ENCODE peak calls at places on chromosome 14, in ten cellular contexts. One of them, this sample, is unnamed.

GRCh38 chr14:77682158-77682553 is 25.7 kb downstream of the ALKBH1 start:
- DNase-seq in lower lobe of right lung: no peak
- DNase-seq in fibroblast of the conjunctiva: no peak
- DNase-seq in pons: no peak
- DNase-seq in stimulated activated naive CD8-positive, alpha-beta T cell treated with anti-CD3 and anti-CD28 coated beads, Interleukin-15, amount 100 ng/mL, for 72 hours: no peak
- DNase-seq in left ventricle myocardium inferior: no peak
- DNase-seq in AG10803: peak
- DNase-seq in activated naive CD8-positive, alpha-beta T cell treated with anti-CD3 and anti-CD28 coated beads, Interleukin-2, amount 50 U/mL, for 24 hours: no peak
- DNase-seq in GM19239: no peak
- DNase-seq in NCI-H345: no peak
- DNase-seq in this sample: no peak

GRCh38 chr14:104723651-104724406 is at the start of gene ADSS1:
- DNase-seq in fibroblast of the conjunctiva: no peak
- DNase-seq in GM19239: peak
- DNase-seq in activated naive CD8-positive, alpha-beta T cell treated with anti-CD3 and anti-CD28 coated beads, Interleukin-2, amount 50 U/mL, for 24 hours: peak
- DNase-seq in lower lobe of right lung: peak
- DNase-seq in AG10803: peak
- DNase-seq in NCI-H345: peak
- DNase-seq in stimulated activated naive CD8-positive, alpha-beta T cell treated with anti-CD3 and anti-CD28 coated beads, Interleukin-15, amount 100 ng/mL, for 72 hours: peak
- DNase-seq in pons: peak
- DNase-seq in left ventricle myocardium inferior: peak
- DNase-seq in this sample: peak

GRCh38 chr14:73755434-73756014 is 41.3 kb upstream of the PNMA1 start:
- DNase-seq in lower lobe of right lung: no peak
- DNase-seq in stimulated activated naive CD8-positive, alpha-beta T cell treated with anti-CD3 and anti-CD28 coated beads, Interleukin-15, amount 100 ng/mL, for 72 hours: no peak
- DNase-seq in activated naive CD8-positive, alpha-beta T cell treated with anti-CD3 and anti-CD28 coated beads, Interleukin-2, amount 50 U/mL, for 24 hours: no peak
- DNase-seq in fibroblast of the conjunctiva: no peak
- DNase-seq in AG10803: no peak
- DNase-seq in NCI-H345: no peak
- DNase-seq in left ventricle myocardium inferior: peak
- DNase-seq in pons: peak
- DNase-seq in GM19239: no peak
- DNase-seq in this sample: no peak

GRCh38 chr14:89294872-89295271 is 122.2 kb downstream of the FOXN3 start:
- DNase-seq in activated naive CD8-positive, alpha-beta T cell treated with anti-CD3 and anti-CD28 coated beads, Interleukin-2, amount 50 U/mL, for 24 hours: no peak
- DNase-seq in GM19239: no peak
- DNase-seq in left ventricle myocardium inferior: no peak
- DNase-seq in AG10803: no peak
- DNase-seq in pons: no peak
- DNase-seq in stimulated activated naive CD8-positive, alpha-beta T cell treated with anti-CD3 and anti-CD28 coated beads, Interleukin-15, amount 100 ng/mL, for 72 hours: no peak
- DNase-seq in fibroblast of the conjunctiva: no peak
- DNase-seq in NCI-H345: no peak
- DNase-seq in lower lobe of right lung: no peak
- DNase-seq in this sample: no peak

GRCh38 chr14:104892517-104893434 is 27.7 kb downstream of the CEP170B start:
- DNase-seq in AG10803: no peak
- DNase-seq in GM19239: no peak
- DNase-seq in NCI-H345: no peak
- DNase-seq in stimulated activated naive CD8-positive, alpha-beta T cell treated with anti-CD3 and anti-CD28 coated beads, Interleukin-15, amount 100 ng/mL, for 72 hours: peak
- DNase-seq in left ventricle myocardium inferior: no peak
- DNase-seq in activated naive CD8-positive, alpha-beta T cell treated with anti-CD3 and anti-CD28 coated beads, Interleukin-2, amount 50 U/mL, for 24 hours: peak
- DNase-seq in fibroblast of the conjunctiva: no peak
- DNase-seq in lower lobe of right lung: no peak
- DNase-seq in pons: no peak
- DNase-seq in this sample: peak

GRCh38 chr14:101249676-101250036 is 311.6 kb upstream of the DIO3 start:
- DNase-seq in pons: no peak
- DNase-seq in left ventricle myocardium inferior: no peak
- DNase-seq in lower lobe of right lung: no peak
- DNase-seq in AG10803: no peak
- DNase-seq in GM19239: no peak
- DNase-seq in stimulated activated naive CD8-positive, alpha-beta T cell treated with anti-CD3 and anti-CD28 coated beads, Interleukin-15, amount 100 ng/mL, for 72 hours: no peak
- DNase-seq in fibroblast of the conjunctiva: no peak
- DNase-seq in activated naive CD8-positive, alpha-beta T cell treated with anti-CD3 and anti-CD28 coated beads, Interleukin-2, amount 50 U/mL, for 24 hours: no peak
- DNase-seq in NCI-H345: no peak
- DNase-seq in this sample: no peak

GRCh38 chr14:106417224-106418049 is 891.1 kb downstream of the TMEM121 start:
- DNase-seq in GM19239: peak
- DNase-seq in AG10803: no peak
- DNase-seq in lower lobe of right lung: peak
- DNase-seq in fibroblast of the conjunctiva: no peak
- DNase-seq in stimulated activated naive CD8-positive, alpha-beta T cell treated with anti-CD3 and anti-CD28 coated beads, Interleukin-15, amount 100 ng/mL, for 72 hours: peak
- DNase-seq in pons: no peak
- DNase-seq in left ventricle myocardium inferior: peak
- DNase-seq in activated naive CD8-positive, alpha-beta T cell treated with anti-CD3 and anti-CD28 coated beads, Interleukin-2, amount 50 U/mL, for 24 hours: peak
- DNase-seq in NCI-H345: peak
- DNase-seq in this sample: peak

GRCh38 chr14:28196878-28197277 is 569.7 kb upstream of the FOXG1 start:
- DNase-seq in stimulated activated naive CD8-positive, alpha-beta T cell treated with anti-CD3 and anti-CD28 coated beads, Interleukin-15, amount 100 ng/mL, for 72 hours: no peak
- DNase-seq in NCI-H345: no peak
- DNase-seq in pons: no peak
- DNase-seq in GM19239: no peak
- DNase-seq in fibroblast of the conjunctiva: no peak
- DNase-seq in activated naive CD8-positive, alpha-beta T cell treated with anti-CD3 and anti-CD28 coated beads, Interleukin-2, amount 50 U/mL, for 24 hours: no peak
- DNase-seq in left ventricle myocardium inferior: no peak
- DNase-seq in AG10803: no peak
- DNase-seq in lower lobe of right lung: no peak
- DNase-seq in this sample: no peak

GRCh38 chr14:90384543-90384911 is 12.3 kb upstream of the CALM1 start:
- DNase-seq in fibroblast of the conjunctiva: no peak
- DNase-seq in left ventricle myocardium inferior: no peak
- DNase-seq in lower lobe of right lung: no peak
- DNase-seq in AG10803: peak
- DNase-seq in NCI-H345: no peak
- DNase-seq in pons: no peak
- DNase-seq in GM19239: no peak
- DNase-seq in stimulated activated naive CD8-positive, alpha-beta T cell treated with anti-CD3 and anti-CD28 coated beads, Interleukin-15, amount 100 ng/mL, for 72 hours: no peak
- DNase-seq in activated naive CD8-positive, alpha-beta T cell treated with anti-CD3 and anti-CD28 coated beads, Interleukin-2, amount 50 U/mL, for 24 hours: no peak
- DNase-seq in this sample: no peak

This sample was measured in right lobe of liver.